ENCODE peak calls at places on chromosomes 3 and 15, in eight cellular contexts. J is Caki2; K is progenitor cell of endocrine pancreas; T is stimulated activated CD4-positive, alpha-beta T cell treated with anti-CD3 and anti-CD28 coated beads, Interleukin-4, amount 100 ng/mL, for 48 hours; L is A172; A is A549; S is substantia nigra; F is lower leg skin. H is an unnamed sample.

GRCh38 chr15:52221730-52222129 is 30.5 kb upstream of the GNB5 start:
- DNase-seq in K (no peak), F (no peak), A (no peak), S (no peak), L (no peak), T (no peak), J (no peak), H (no peak)

GRCh38 chr3:26984601-26985000 is 362.0 kb downstream of the LRRC3B start:
- DNase-seq in T (no peak), A (no peak), F (no peak), J (no peak), K (no peak), L (no peak), S (no peak), H (no peak)

GRCh38 chr15:44045661-44046060 is 149.4 kb downstream of the FRMD5 start:
- DNase-seq in T (no peak), L (no peak), S (no peak), A (no peak), F (no peak), J (no peak), K (no peak), H (no peak)

GRCh38 chr15:58738051-58738707 is 11.3 kb downstream of the ADAM10 start:
- DNase-seq in L (no peak), S (no peak), K (no peak), J (no peak), T (no peak), A (no peak), F (no peak), H (no peak)

GRCh38 chr15:60910202-60910601 is 318.9 kb downstream of the RORA start:
- DNase-seq in F (no peak), L (no peak), K (no peak), A (no peak), J (no peak), S (no peak), T (no peak), H (no peak)

GRCh38 chr3:33064929-33065328 is 32.0 kb downstream of the GLB1 start:
- DNase-seq in A (peak; percentile 10), S (no peak), K (no peak), J (no peak), T (no peak), F (no peak), L (no peak), H (no peak)

GRCh38 chr3:19934098-19934566 is at the start of gene EFHB:
- DNase-seq in A (peak; percentile 75), T (no peak), F (no peak), L (peak; percentile 30), S (no peak), K (no peak), J (peak; percentile 71), H (no peak)

GRCh38 chr15:68687136-68687735 is 108.4 kb downstream of the CORO2B start:
- DNase-seq in S (no peak), A (no peak), K (no peak), J (no peak), L (no peak), T (no peak), F (peak; percentile 59), H (no peak)

GRCh38 chr3:55521086-55522060 is 34.3 kb upstream of the WNT5A start:
- DNase-seq in T (no peak), S (no peak), J (no peak), K (no peak), F (peak; percentile 83), L (no peak), A (no peak), H (peak; percentile 60)

GRCh38 chr15:78992416-78993256 is 47.8 kb upstream of the CTSH start:
- DNase-seq in A (no peak), S (no peak), F (no peak), L (no peak), T (no peak), J (no peak), K (no peak), H (no peak)

GRCh38 chr15:76815421-76815820 is 89.7 kb downstream of the SCAPER start:
- DNase-seq in S (no peak), J (no peak), A (no peak), L (no peak), F (no peak), T (no peak), K (no peak), H (no peak)

GRCh38 chr3:189195302-189195701 is 23.5 kb downstream of the TPRG1 start:
- DNase-seq in J (no peak), S (no peak), F (no peak), L (no peak), A (peak; percentile 14), K (no peak), T (no peak), H (no peak)

GRCh38 chr15:25810631-25811077 is 52.5 kb downstream of the ATP10A start:
- DNase-seq in J (no peak), K (no peak), A (no peak), L (no peak), F (no peak), S (no peak), T (no peak), H (no peak)

GRCh38 chr3:130688015-130688414 is 58.6 kb downstream of the PIK3R4 start:
- DNase-seq in K (no peak), L (no peak), A (no peak), J (no peak), F (no peak), T (no peak), S (no peak), H (no peak)

GRCh38 chr15:60721706-60722105 is 242.8 kb upstream of the ICE2 start:
- DNase-seq in L (no peak), K (no peak), F (no peak), T (no peak), J (peak; percentile 8), A (no peak), S (no peak), H (no peak)

GRCh38 chr3:36451816-36452215 is 71.5 kb downstream of the STAC start:
- DNase-seq in L (no peak), J (no peak), S (no peak), A (no peak), T (no peak), K (no peak), F (no peak), H (no peak)

GRCh38 chr3:153927107-153927506 is 194.1 kb upstream of the ARHGEF26 start:
- DNase-seq in J (peak; percentile 18), T (no peak), F (no peak), S (no peak), K (no peak), L (peak; percentile 71), A (peak; percentile 29), H (peak; percentile 67)

GRCh38 chr15:52112203-52112750 is 298 bp downstream of the BCL2L10 start:
- DNase-seq in F (peak; percentile 83), S (peak; percentile 61), L (no peak), A (no peak), K (no peak), J (no peak), T (peak; percentile 34), H (no peak)

GRCh38 chr3:53544357-53544756 is 49.9 kb downstream of the CACNA1D start:
- DNase-seq in A (no peak), T (no peak), S (no peak), J (peak; percentile 1), L (peak; percentile 2), K (no peak), F (no peak), H (no peak)

GRCh38 chr15:55856506-55856905 is 113.6 kb upstream of the PRTG start:
- DNase-seq in J (no peak), T (no peak), L (no peak), S (no peak), F (no peak), K (no peak), A (no peak), H (no peak)

GRCh38 chr3:13824521-13825316 is 55.2 kb downstream of the WNT7A start:
- DNase-seq in L (no peak), F (no peak), J (no peak), T (no peak), A (no peak), S (no peak), K (no peak), H (no peak)

GRCh38 chr3:148366743-148367410 is 330.8 kb upstream of the AGTR1 start:
- DNase-seq in S (peak; percentile 6), A (peak; percentile 16), T (no peak), K (no peak), L (no peak), J (peak; percentile 3), F (no peak), H (no peak)

GRCh38 chr3:35670408-35670807 is 31.1 kb downstream of the ARPP21 start:
- DNase-seq in F (no peak), K (no peak), T (no peak), J (no peak), A (no peak), L (no peak), S (peak; percentile 48), H (no peak)

GRCh38 chr3:121552379-121552778 is 6.6 kb upstream of the POLQ start:
- DNase-seq in K (no peak), J (no peak), T (no peak), A (no peak), F (no peak), S (no peak), L (no peak), H (no peak)

GRCh38 chr15:69504352-69505040 is 51.9 kb downstream of the RPLP1 start:
- DNase-seq in S (peak; percentile 20), T (no peak), A (no peak), L (no peak), K (no peak), J (no peak), F (no peak), H (no peak)

GRCh38 chr3:41265823-41266273 is 66.5 kb downstream of the CTNNB1 start:
- DNase-seq in K (no peak), F (no peak), J (no peak), S (no peak), T (no peak), L (peak; percentile 76), A (peak; percentile 31), H (no peak)

GRCh38 chr3:8529738-8530525 is 28.3 kb downstream of the LMCD1 start:
- DNase-seq in A (peak; percentile 33), F (no peak), S (no peak), T (no peak), J (peak; percentile 26), K (no peak), L (peak; percentile 73), H (no peak)

GRCh38 chr15:87579537-87579936 is 677.0 kb downstream of the NTRK3 start:
- DNase-seq in F (no peak), L (no peak), K (no peak), S (no peak), J (no peak), A (no peak), T (no peak), H (peak; percentile 24)

GRCh38 chr15:68618339-68619302 is 39.8 kb downstream of the CORO2B start:
- DNase-seq in J (no peak), T (no peak), L (no peak), F (no peak), K (no peak), S (no peak), A (no peak), H (no peak)

H was measured in AG09309.